ENCODE peak calls at places on chromosome 15, in seven cellular contexts. L is Peyer's patch, D is AG09309, I is prostate gland, Z is Panc1, N is NB4, C is esophagus squamous epithelium. R is an unnamed sample.

GRCh38 chr15:38474155-38474757 is 20.3 kb downstream of the FAM98B start:
- DNase-seq in Z (peak; percentile 46), N (peak; percentile 66), C (no peak), L (no peak), D (peak; percentile 63), I (peak; percentile 24), R (peak; percentile 26)

GRCh38 chr15:60326824-60327654 is 70.7 kb downstream of the ANXA2 start:
- DNase-seq in Z (peak; percentile 64), N (peak; percentile 60), L (no peak), D (peak; percentile 21), I (peak; percentile 33), C (no peak), R (no peak)

GRCh38 chr15:36912311-36912712 is 188.0 kb downstream of the MEIS2 start:
- DNase-seq in N (no peak), C (no peak), D (no peak), L (no peak), Z (no peak), I (no peak), R (no peak)

GRCh38 chr15:92393287-92393993 is at the start of gene ST8SIA2:
- DNase-seq in L (no peak), D (no peak), I (no peak), Z (no peak), N (no peak), C (no peak), R (no peak)

GRCh38 chr15:99536422-99537033 is 29.3 kb upstream of the MEF2A start:
- DNase-seq in D (no peak), N (no peak), Z (peak; percentile 61), L (no peak), C (no peak), I (no peak), R (no peak)

GRCh38 chr15:68373028-68373427 is 58.9 kb downstream of the ITGA11 start:
- DNase-seq in D (no peak), I (no peak), C (no peak), L (no peak), N (no peak), Z (no peak), R (no peak)

GRCh38 chr15:49823987-49824538 is 203.2 kb downstream of the DTWD1 start:
- DNase-seq in Z (no peak), D (no peak), N (no peak), I (no peak), L (no peak), C (no peak), R (no peak)

GRCh38 chr15:55126111-55126510 is 70.6 kb downstream of the RSL24D1 start:
- DNase-seq in D (no peak), C (no peak), Z (no peak), N (no peak), L (no peak), I (no peak), R (no peak)

GRCh38 chr15:34951993-34952392 is 17.5 kb downstream of the AQR start:
- DNase-seq in D (peak; percentile 16), N (no peak), L (no peak), I (no peak), C (no peak), Z (no peak), R (no peak)

GRCh38 chr15:41727143-41727542 is 47.1 kb upstream of the MAPKBP1 start:
- DNase-seq in Z (no peak), D (peak; percentile 44), N (no peak), I (no peak), C (no peak), L (no peak), R (no peak)

GRCh38 chr15:71472699-71473098 is 337.7 kb upstream of the NR2E3 start:
- DNase-seq in L (no peak), Z (no peak), D (no peak), C (no peak), I (no peak), N (no peak), R (no peak)

GRCh38 chr15:28265334-28266019 is 56.5 kb downstream of the HERC2 start:
- DNase-seq in N (no peak), L (no peak), C (no peak), Z (no peak), I (no peak), D (no peak), R (no peak)

GRCh38 chr15:89078831-89079810 is 9.1 kb upstream of the ABHD2 start:
- DNase-seq in D (no peak), C (no peak), N (no peak), L (no peak), Z (no peak), I (no peak), R (no peak)

GRCh38 chr15:80429964-80430363 is 25.8 kb downstream of the ARNT2 start:
- DNase-seq in I (no peak), L (no peak), N (no peak), D (no peak), Z (no peak), C (no peak), R (no peak)

GRCh38 chr15:85504739-85505676 is 124.6 kb downstream of the AKAP13 start:
- DNase-seq in I (peak; percentile 58), Z (no peak), L (no peak), N (peak; percentile 73), D (peak; percentile 33), C (no peak), R (no peak)

GRCh38 chr15:68469162-68470048 is 37.4 kb upstream of the ITGA11 start:
- DNase-seq in L (no peak), D (no peak), N (no peak), C (no peak), Z (no peak), I (no peak), R (no peak)

GRCh38 chr15:96117275-96117674 is 213.2 kb upstream of the NR2F2 start:
- DNase-seq in L (no peak), N (no peak), C (no peak), Z (no peak), I (no peak), D (no peak), R (no peak)

GRCh38 chr15:38195191-38195901 is 57.3 kb upstream of the SPRED1 start:
- DNase-seq in L (no peak), I (no peak), Z (no peak), C (no peak), D (no peak), N (no peak), R (no peak)

GRCh38 chr15:60339236-60339635 is 58.5 kb downstream of the ANXA2 start:
- DNase-seq in L (no peak), C (no peak), Z (no peak), N (no peak), D (no peak), I (no peak), R (no peak)

GRCh38 chr15:27260523-27260922 is 289.5 kb downstream of the GABRG3 start:
- DNase-seq in N (no peak), C (no peak), I (no peak), D (no peak), L (no peak), Z (no peak), R (no peak)

GRCh38 chr15:50144342-50145120 is 25.5 kb upstream of the ATP8B4 start:
- DNase-seq in C (no peak), Z (no peak), L (no peak), D (no peak), I (no peak), N (no peak), R (no peak)

GRCh38 chr15:95669146-95669922 is 661.2 kb upstream of the NR2F2 start:
- DNase-seq in D (no peak), L (no peak), N (no peak), C (no peak), I (no peak), Z (no peak), R (no peak)

DNA sequence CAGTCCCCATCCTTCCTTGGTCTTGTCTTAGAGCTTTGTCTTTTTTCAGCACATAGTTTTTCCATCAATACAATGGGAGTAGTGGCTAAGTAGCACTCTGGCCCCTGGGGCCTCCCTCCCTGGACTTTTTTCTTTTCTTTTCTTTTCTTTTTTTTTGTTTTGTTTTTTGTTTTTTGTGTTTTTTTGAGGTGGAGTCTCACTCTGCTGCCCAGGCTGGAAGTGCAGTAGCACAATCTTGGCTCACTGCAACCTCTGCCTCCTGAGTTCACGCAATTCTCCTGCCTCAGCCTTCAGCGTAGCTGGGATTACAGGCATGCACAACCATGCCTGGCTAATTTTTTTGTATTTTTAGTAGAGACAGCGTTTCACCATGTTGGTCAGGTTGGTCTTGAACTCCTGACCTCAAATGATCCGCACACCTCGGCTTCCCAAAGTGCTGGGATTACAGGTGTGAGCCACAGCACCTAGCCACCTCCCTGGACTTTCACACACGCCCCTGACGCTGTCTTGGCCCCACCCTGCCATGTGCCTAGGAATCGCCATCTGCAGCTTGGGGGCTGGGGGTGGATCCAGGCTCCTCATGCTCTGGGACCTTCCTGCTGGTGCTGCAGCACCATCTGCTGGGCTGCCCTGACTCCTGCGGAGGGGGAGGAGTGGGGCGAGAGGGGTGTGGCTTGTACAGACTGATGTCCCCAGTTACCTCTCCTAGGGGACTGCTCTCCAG is 2.8 kb downstream of the C15orf39 start:
- DNase-seq in Z (peak; percentile 74), L (peak; percentile 95), C (peak; percentile 71), I (peak; percentile 87), D (peak; percentile 60), N (peak; percentile 95), R (no peak)
- H3K4me3 ChIP-seq in Z (no peak overlapping the region), L (no peak overlapping the region), C (peak overlapping the region; percentile 98), I (no peak overlapping the region), D (no peak overlapping the region), N (peak overlapping the region; percentile 99), R (no peak overlapping the region)

GRCh38 chr15:78977091-78977571 is 32.3 kb upstream of the CTSH start:
- DNase-seq in N (peak; percentile 64), C (no peak), Z (no peak), I (no peak), L (no peak), D (no peak), R (no peak)

GRCh38 chr15:78977591-78978347 is 32.9 kb upstream of the CTSH start:
- DNase-seq in L (no peak), I (no peak), D (no peak), C (no peak), Z (no peak), N (no peak), R (no peak)

GRCh38 chr15:78981532-78982313 is 36.9 kb upstream of the CTSH start:
- DNase-seq in D (no peak), L (no peak), Z (no peak), C (no peak), I (no peak), N (no peak), R (no peak)

GRCh38 chr15:78978601-78979179 is 33.8 kb upstream of the CTSH start:
- DNase-seq in L (no peak), I (no peak), Z (no peak), C (no peak), D (no peak), N (no peak), R (no peak)

GRCh38 chr15:78979456-78980320 is 34.8 kb upstream of the CTSH start:
- DNase-seq in D (no peak), I (peak; percentile 88), N (peak; percentile 69), C (no peak), Z (peak; percentile 54), L (no peak), R (peak; percentile 29)
- TF ChIP-seq CTCF in D (peak; percentile 76), I (peak; percentile 64), N (peak; percentile 84), C (peak; percentile 71), Z (peak; percentile 86), L (peak; percentile 67), R (peak; percentile 87)

GRCh38 chr15:90550919-90551318 is 21.2 kb downstream of the CRTC3 start:
- DNase-seq in Z (no peak), I (no peak), L (no peak), D (no peak), C (no peak), N (peak; percentile 85), R (no peak)
- H3K4me3 ChIP-seq in Z (no peak overlapping the region), I (no peak overlapping the region), L (no peak overlapping the region), D (no peak overlapping the region), C (no peak overlapping the region), N (no peak overlapping the region), R (no peak overlapping the region)

GRCh38 chr15:23503546-23503945 is 56.5 kb upstream of the GOLGA6L2 start:
- DNase-seq in I (no peak), C (no peak), N (peak; percentile 2), Z (no peak), L (no peak), D (no peak), R (no peak)

GRCh38 chr15:23497710-23498111 is 50.7 kb upstream of the GOLGA6L2 start:
- DNase-seq in I (no peak), C (no peak), N (peak; percentile 24), L (no peak), D (no peak), Z (peak; percentile 5), R (no peak)
- TF ChIP-seq CTCF in I (no peak), C (no peak), N (peak; percentile 17), L (no peak), D (peak; percentile 43), Z (peak; percentile 53), R (peak; percentile 48)

R was measured in epithelial cell of proximal tubule.